ENCODE peak calls at places on chromosomes 7 and 10, in four cellular contexts. One of them, this sample, is unnamed.
A peak's percentile ranks its signal among the peaks of the same experiment; 100 is the strongest.

GRCh38 chr7:135911091-135911490 is 66.1 kb downstream of the MTPN start:
- DNase-seq in activated CD4-positive, alpha-beta T cell treated with anti-CD3 and anti-CD28 coated beads, Interleukin-2, amount 50 U/mL, for 1 hour: no peak
- DNase-seq in endothelial cell: no peak
- DNase-seq in transverse colon: no peak
- DNase-seq in this sample: no peak

GRCh38 chr10:112327678-112328077 is 44.5 kb downstream of the TECTB start:
- DNase-seq in activated CD4-positive, alpha-beta T cell treated with anti-CD3 and anti-CD28 coated beads, Interleukin-2, amount 50 U/mL, for 1 hour: no peak
- DNase-seq in endothelial cell: no peak
- DNase-seq in transverse colon: no peak
- DNase-seq in this sample: no peak

GRCh38 chr7:132739271-132739955 is 163.1 kb upstream of the PLXNA4 start:
- DNase-seq in activated CD4-positive, alpha-beta T cell treated with anti-CD3 and anti-CD28 coated beads, Interleukin-2, amount 50 U/mL, for 1 hour: no peak
- DNase-seq in transverse colon: no peak
- DNase-seq in endothelial cell: no peak
- DNase-seq in this sample: no peak

GRCh38 chr7:92446869-92447238 is 428 bp upstream of the GATAD1 start:
- DNase-seq in endothelial cell: no peak
- DNase-seq in activated CD4-positive, alpha-beta T cell treated with anti-CD3 and anti-CD28 coated beads, Interleukin-2, amount 50 U/mL, for 1 hour: no peak
- DNase-seq in transverse colon: peak; percentile 17
- DNase-seq in this sample: no peak

GRCh38 chr10:12193193-12193592 is 2.5 kb downstream of the NUDT5 start:
- DNase-seq in activated CD4-positive, alpha-beta T cell treated with anti-CD3 and anti-CD28 coated beads, Interleukin-2, amount 50 U/mL, for 1 hour: no peak
- DNase-seq in endothelial cell: no peak
- DNase-seq in transverse colon: no peak
- DNase-seq in this sample: no peak

GRCh38 chr7:91286432-91286831 is 22.2 kb downstream of the FZD1 start:
- DNase-seq in activated CD4-positive, alpha-beta T cell treated with anti-CD3 and anti-CD28 coated beads, Interleukin-2, amount 50 U/mL, for 1 hour: no peak
- DNase-seq in endothelial cell: no peak
- DNase-seq in transverse colon: no peak
- DNase-seq in this sample: peak; percentile 30

GRCh38 chr10:48649349-48649944 is 35.2 kb upstream of the WDFY4 start:
- DNase-seq in transverse colon: no peak
- DNase-seq in endothelial cell: no peak
- DNase-seq in activated CD4-positive, alpha-beta T cell treated with anti-CD3 and anti-CD28 coated beads, Interleukin-2, amount 50 U/mL, for 1 hour: no peak
- DNase-seq in this sample: no peak

GRCh38 chr10:3850999-3851937 is 66.3 kb upstream of the KLF6 start:
- DNase-seq in activated CD4-positive, alpha-beta T cell treated with anti-CD3 and anti-CD28 coated beads, Interleukin-2, amount 50 U/mL, for 1 hour: no peak
- DNase-seq in transverse colon: no peak
- DNase-seq in endothelial cell: no peak
- DNase-seq in this sample: no peak

GRCh38 chr10:122847782-122848604 is 2.3 kb upstream of the CUZD1 start:
- DNase-seq in endothelial cell: no peak
- DNase-seq in activated CD4-positive, alpha-beta T cell treated with anti-CD3 and anti-CD28 coated beads, Interleukin-2, amount 50 U/mL, for 1 hour: no peak
- DNase-seq in transverse colon: no peak
- DNase-seq in this sample: no peak